ENCODE peak calls at places on chromosomes 7 and 10, in seven cellular contexts. One of them, this sample, is unnamed.

GRCh38 chr10:71359364-71360046 is 37.2 kb upstream of the CDH23 start:
- DNase-seq in WERI-Rb-1: no peak
- DNase-seq in SK-N-SH: no peak
- DNase-seq in vagina: no peak
- DNase-seq in left lung: peak
- DNase-seq in kidney: no peak
- DNase-seq in kidney epithelial cell: no peak
- DNase-seq in this sample: no peak

GRCh38 chr10:88254091-88254490 is 329.0 kb downstream of the RNLS start:
- DNase-seq in left lung: no peak
- DNase-seq in kidney epithelial cell: peak
- DNase-seq in vagina: no peak
- DNase-seq in kidney: peak
- DNase-seq in SK-N-SH: no peak
- DNase-seq in WERI-Rb-1: no peak
- DNase-seq in this sample: peak

GRCh38 chr10:8238989-8239388 is 184.5 kb downstream of the GATA3 start:
- DNase-seq in kidney epithelial cell: no peak
- DNase-seq in left lung: no peak
- DNase-seq in SK-N-SH: no peak
- DNase-seq in WERI-Rb-1: no peak
- DNase-seq in kidney: no peak
- DNase-seq in vagina: no peak
- DNase-seq in this sample: no peak

GRCh38 chr10:32149257-32149955 is 93.2 kb upstream of the KIF5B start:
- DNase-seq in WERI-Rb-1: no peak
- DNase-seq in kidney: no peak
- DNase-seq in kidney epithelial cell: peak
- DNase-seq in vagina: no peak
- DNase-seq in left lung: no peak
- DNase-seq in SK-N-SH: no peak
- DNase-seq in this sample: peak

GRCh38 chr10:84341983-84342382 is 13.6 kb downstream of the CCSER2 start:
- DNase-seq in SK-N-SH: no peak
- DNase-seq in left lung: no peak
- DNase-seq in kidney epithelial cell: no peak
- DNase-seq in kidney: no peak
- DNase-seq in WERI-Rb-1: no peak
- DNase-seq in vagina: no peak
- DNase-seq in this sample: no peak

GRCh38 chr7:157490465-157490912 is 153.7 kb downstream of the DNAJB6 start:
- DNase-seq in SK-N-SH: no peak
- DNase-seq in kidney epithelial cell: no peak
- DNase-seq in kidney: no peak
- DNase-seq in left lung: no peak
- DNase-seq in WERI-Rb-1: no peak
- DNase-seq in vagina: no peak
- DNase-seq in this sample: peak

GRCh38 chr10:64486149-64486548 is 964.9 kb downstream of the REEP3 start:
- DNase-seq in kidney epithelial cell: peak
- DNase-seq in WERI-Rb-1: no peak
- DNase-seq in SK-N-SH: no peak
- DNase-seq in kidney: no peak
- DNase-seq in left lung: no peak
- DNase-seq in vagina: no peak
- DNase-seq in this sample: peak

GRCh38 chr10:36943534-36943933 is 181.9 kb upstream of the ANKRD30A start:
- DNase-seq in left lung: no peak
- DNase-seq in vagina: no peak
- DNase-seq in WERI-Rb-1: no peak
- DNase-seq in kidney: peak
- DNase-seq in kidney epithelial cell: no peak
- DNase-seq in SK-N-SH: no peak
- DNase-seq in this sample: no peak

GRCh38 chr7:12635830-12636229 is 51.6 kb upstream of the ARL4A start:
- DNase-seq in kidney epithelial cell: no peak
- DNase-seq in WERI-Rb-1: no peak
- DNase-seq in kidney: no peak
- DNase-seq in left lung: no peak
- DNase-seq in vagina: no peak
- DNase-seq in SK-N-SH: no peak
- DNase-seq in this sample: no peak

GRCh38 chr10:123559066-123559822 is 106.9 kb upstream of the GPR26 start:
- DNase-seq in SK-N-SH: peak
- DNase-seq in WERI-Rb-1: peak
- DNase-seq in kidney: peak
- DNase-seq in vagina: peak
- DNase-seq in kidney epithelial cell: no peak
- DNase-seq in left lung: peak
- DNase-seq in this sample: peak

GRCh38 chr7:87599336-87599735 is 1.3 kb downstream of the ABCB1 start:
- DNase-seq in vagina: no peak
- DNase-seq in WERI-Rb-1: no peak
- DNase-seq in kidney epithelial cell: no peak
- DNase-seq in left lung: no peak
- DNase-seq in kidney: peak
- DNase-seq in SK-N-SH: peak
- DNase-seq in this sample: no peak

GRCh38 chr10:110758898-110759297 is 112.8 kb upstream of the PDCD4 start:
- DNase-seq in kidney epithelial cell: no peak
- DNase-seq in SK-N-SH: no peak
- DNase-seq in left lung: no peak
- DNase-seq in WERI-Rb-1: no peak
- DNase-seq in vagina: no peak
- DNase-seq in kidney: no peak
- DNase-seq in this sample: peak

GRCh38 chr10:34739915-34740314 is 75.2 kb downstream of the PARD3 start:
- DNase-seq in vagina: no peak
- DNase-seq in WERI-Rb-1: peak
- DNase-seq in left lung: peak
- DNase-seq in kidney epithelial cell: peak
- DNase-seq in SK-N-SH: no peak
- DNase-seq in kidney: peak
- DNase-seq in this sample: peak

GRCh38 chr10:5035356-5035755 is 31.7 kb upstream of the AKR1C2 start:
- DNase-seq in vagina: no peak
- DNase-seq in kidney epithelial cell: no peak
- DNase-seq in kidney: no peak
- DNase-seq in SK-N-SH: no peak
- DNase-seq in left lung: no peak
- DNase-seq in WERI-Rb-1: no peak
- DNase-seq in this sample: no peak

GRCh38 chr10:102588875-102589274 is 55.4 kb upstream of the TRIM8 start:
- DNase-seq in kidney: no peak
- DNase-seq in SK-N-SH: no peak
- DNase-seq in WERI-Rb-1: no peak
- DNase-seq in kidney epithelial cell: no peak
- DNase-seq in left lung: no peak
- DNase-seq in vagina: no peak
- DNase-seq in this sample: no peak

GRCh38 chr7:73850781-73851207 is 8.5 kb upstream of the METTL27 start:
- DNase-seq in WERI-Rb-1: no peak
- DNase-seq in kidney epithelial cell: peak
- DNase-seq in SK-N-SH: no peak
- DNase-seq in left lung: no peak
- DNase-seq in vagina: no peak
- DNase-seq in kidney: peak
- DNase-seq in this sample: peak

GRCh38 chr10:79059859-79060379 is 8.8 kb upstream of the ZMIZ1 start:
- DNase-seq in kidney: peak
- DNase-seq in SK-N-SH: no peak
- DNase-seq in left lung: peak
- DNase-seq in kidney epithelial cell: no peak
- DNase-seq in WERI-Rb-1: no peak
- DNase-seq in vagina: no peak
- DNase-seq in this sample: no peak

GRCh38 chr7:49773082-49773938 is at the start of gene VWC2:
- DNase-seq in left lung: no peak
- DNase-seq in kidney epithelial cell: no peak
- DNase-seq in WERI-Rb-1: peak
- DNase-seq in SK-N-SH: peak
- DNase-seq in vagina: no peak
- DNase-seq in kidney: peak
- DNase-seq in this sample: no peak

GRCh38 chr7:151836927-151837205 is 40.0 kb downstream of the PRKAG2 start:
- DNase-seq in kidney epithelial cell: no peak
- DNase-seq in vagina: no peak
- DNase-seq in WERI-Rb-1: no peak
- DNase-seq in SK-N-SH: no peak
- DNase-seq in left lung: no peak
- DNase-seq in kidney: peak
- DNase-seq in this sample: no peak

GRCh38 chr10:89531359-89531758 is 4.0 kb downstream of the SLC16A12 start:
- DNase-seq in SK-N-SH: no peak
- DNase-seq in vagina: no peak
- DNase-seq in kidney: no peak
- DNase-seq in WERI-Rb-1: no peak
- DNase-seq in kidney epithelial cell: no peak
- DNase-seq in left lung: no peak
- DNase-seq in this sample: no peak

GRCh38 chr10:31940839-31941653 is 12.4 kb upstream of the ARHGAP12 start:
- DNase-seq in kidney: no peak
- DNase-seq in WERI-Rb-1: no peak
- DNase-seq in vagina: no peak
- DNase-seq in SK-N-SH: peak
- DNase-seq in left lung: no peak
- DNase-seq in kidney epithelial cell: peak
- DNase-seq in this sample: peak

GRCh38 chr10:132653721-132654120 is 116.1 kb downstream of the INPP5A start:
- DNase-seq in kidney: no peak
- DNase-seq in left lung: no peak
- DNase-seq in kidney epithelial cell: no peak
- DNase-seq in vagina: no peak
- DNase-seq in WERI-Rb-1: no peak
- DNase-seq in SK-N-SH: no peak
- DNase-seq in this sample: no peak

GRCh38 chr10:132654121-132654571 is 116.6 kb downstream of the INPP5A start:
- DNase-seq in left lung: no peak
- DNase-seq in vagina: no peak
- DNase-seq in kidney: no peak
- DNase-seq in SK-N-SH: peak
- DNase-seq in WERI-Rb-1: no peak
- DNase-seq in kidney epithelial cell: no peak
- DNase-seq in this sample: no peak

GRCh38 chr10:132656283-132657126 is 118.9 kb downstream of the INPP5A start:
- DNase-seq in kidney: no peak
- DNase-seq in vagina: no peak
- DNase-seq in kidney epithelial cell: no peak
- DNase-seq in SK-N-SH: no peak
- DNase-seq in left lung: no peak
- DNase-seq in WERI-Rb-1: no peak
- DNase-seq in this sample: no peak

GRCh38 chr10:132655735-132656134 is 118.1 kb downstream of the INPP5A start:
- DNase-seq in SK-N-SH: no peak
- DNase-seq in kidney epithelial cell: no peak
- DNase-seq in left lung: no peak
- DNase-seq in vagina: no peak
- DNase-seq in kidney: no peak
- DNase-seq in WERI-Rb-1: no peak
- DNase-seq in this sample: no peak

GRCh38 chr10:132654708-132655661 is 117.4 kb downstream of the INPP5A start:
- DNase-seq in SK-N-SH: peak
- DNase-seq in vagina: no peak
- DNase-seq in kidney epithelial cell: no peak
- DNase-seq in kidney: peak
- DNase-seq in WERI-Rb-1: peak
- DNase-seq in left lung: peak
- DNase-seq in this sample: peak
- H3K4me3 ChIP-seq in SK-N-SH: peak
- H3K4me3 ChIP-seq in vagina: no peak
- H3K4me3 ChIP-seq in kidney epithelial cell: no peak
- H3K4me3 ChIP-seq in kidney: no peak
- H3K4me3 ChIP-seq in WERI-Rb-1: no peak
- H3K4me3 ChIP-seq in left lung: no peak
- H3K4me3 ChIP-seq in this sample: no peak

GRCh38 chr10:133356549-133356948 is 1.3 kb downstream of the FUOM start:
- DNase-seq in SK-N-SH: no peak
- DNase-seq in WERI-Rb-1: no peak
- DNase-seq in kidney: no peak
- DNase-seq in kidney epithelial cell: no peak
- DNase-seq in left lung: no peak
- DNase-seq in vagina: no peak
- DNase-seq in this sample: no peak
- H3K4me3 ChIP-seq in SK-N-SH: peak
- H3K4me3 ChIP-seq in WERI-Rb-1: no peak
- H3K4me3 ChIP-seq in kidney: no peak
- H3K4me3 ChIP-seq in kidney epithelial cell: peak
- H3K4me3 ChIP-seq in left lung: peak
- H3K4me3 ChIP-seq in vagina: peak
- H3K4me3 ChIP-seq in this sample: peak

DNA sequence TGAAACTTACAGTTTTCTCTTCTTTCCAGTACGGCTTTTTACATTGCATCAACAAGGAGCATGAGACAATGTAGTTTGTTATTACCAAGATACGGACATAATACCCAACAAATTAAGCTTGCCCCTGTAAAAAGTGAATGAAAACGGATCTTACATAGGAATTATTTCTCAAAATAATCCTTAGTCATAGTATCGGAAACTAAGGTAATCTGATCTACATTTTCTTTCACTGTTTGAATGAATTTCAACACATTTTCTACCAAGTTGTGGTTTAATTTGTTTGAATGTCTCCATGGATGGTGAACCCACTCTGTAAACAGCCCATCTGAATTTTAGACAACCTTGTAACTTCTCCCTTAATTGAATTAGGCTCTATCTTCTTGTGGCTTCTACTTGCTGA is 90.5 kb downstream of the INHBA start:
- DNase-seq in left lung: no peak
- DNase-seq in SK-N-SH: no peak
- DNase-seq in WERI-Rb-1: no peak
- DNase-seq in kidney epithelial cell: no peak
- DNase-seq in vagina: no peak
- DNase-seq in kidney: no peak
- DNase-seq in this sample: no peak
- H3K4me3 ChIP-seq in left lung: no peak
- H3K4me3 ChIP-seq in SK-N-SH: no peak
- H3K4me3 ChIP-seq in WERI-Rb-1: no peak
- H3K4me3 ChIP-seq in kidney epithelial cell: no peak
- H3K4me3 ChIP-seq in vagina: no peak
- H3K4me3 ChIP-seq in kidney: no peak
- H3K4me3 ChIP-seq in this sample: no peak

DNA sequence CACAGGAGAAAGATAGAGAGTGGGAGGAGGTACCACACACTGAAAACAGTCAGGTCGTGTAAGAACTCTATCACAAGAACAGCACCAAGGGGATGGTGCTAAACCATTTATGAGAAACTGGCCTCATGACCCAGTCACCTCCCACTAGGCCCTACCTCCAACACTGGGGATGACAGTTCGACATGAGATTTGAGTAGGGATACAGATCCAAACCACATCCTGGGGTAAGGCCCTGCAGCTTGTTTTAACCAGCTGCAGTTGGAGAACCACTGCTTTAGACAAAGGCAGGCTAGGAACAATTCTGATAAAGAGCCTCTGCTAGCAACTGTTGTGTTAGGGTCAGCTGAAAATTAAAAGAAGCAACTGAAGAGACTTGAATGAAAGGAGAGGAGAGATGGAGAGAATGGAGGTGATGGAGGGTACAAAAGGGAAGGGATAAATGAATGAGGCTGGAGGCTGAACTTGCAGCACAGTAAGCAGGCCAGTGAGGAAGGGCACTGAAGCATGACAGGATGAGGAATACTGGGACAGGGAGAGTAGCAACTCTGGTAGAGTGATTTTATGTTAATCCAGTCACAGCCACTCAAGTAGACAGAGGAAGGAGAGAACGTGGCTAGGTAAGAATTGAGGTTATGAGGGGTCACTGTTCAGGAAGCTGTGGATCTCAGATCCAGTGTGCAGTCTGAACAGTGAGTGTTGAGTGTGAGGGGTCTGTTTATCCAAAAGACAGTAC is 23.6 kb downstream of the MEST start:
- DNase-seq in WERI-Rb-1: peak
- DNase-seq in SK-N-SH: no peak
- DNase-seq in kidney: no peak
- DNase-seq in left lung: no peak
- DNase-seq in vagina: no peak
- DNase-seq in kidney epithelial cell: peak
- DNase-seq in this sample: no peak
- H3K4me3 ChIP-seq in WERI-Rb-1: no peak
- H3K4me3 ChIP-seq in SK-N-SH: no peak
- H3K4me3 ChIP-seq in kidney: no peak
- H3K4me3 ChIP-seq in left lung: no peak
- H3K4me3 ChIP-seq in vagina: no peak
- H3K4me3 ChIP-seq in kidney epithelial cell: no peak
- H3K4me3 ChIP-seq in this sample: no peak